ENCODE peak calls at places on chromosomes 12 and 14, in four cellular contexts. One of them, this sample, is unnamed.

GRCh38 chr12:8519208-8519607 is 5.9 kb downstream of the CLEC4D start:
- DNase-seq in GM12878: no peak
- DNase-seq in A549: no peak
- DNase-seq in gastrocnemius medialis: no peak
- DNase-seq in this sample: no peak

GRCh38 chr12:118436002-118436724 is 59.8 kb downstream of the SUDS3 start:
- DNase-seq in A549: no peak
- DNase-seq in gastrocnemius medialis: no peak
- DNase-seq in GM12878: no peak
- DNase-seq in this sample: no peak

GRCh38 chr12:39003541-39004160 is 98.3 kb upstream of the CPNE8 start:
- DNase-seq in gastrocnemius medialis: no peak
- DNase-seq in GM12878: no peak
- DNase-seq in A549: no peak
- DNase-seq in this sample: no peak

GRCh38 chr14:91872517-91873470 is 5.5 kb upstream of the TC2N start:
- DNase-seq in GM12878: no peak
- DNase-seq in A549: peak
- DNase-seq in gastrocnemius medialis: peak
- DNase-seq in this sample: peak

GRCh38 chr14:89890589-89890988 is 63.9 kb downstream of the EFCAB11 start:
- DNase-seq in GM12878: no peak
- DNase-seq in A549: no peak
- DNase-seq in gastrocnemius medialis: no peak
- DNase-seq in this sample: no peak

GRCh38 chr12:6852651-6853354 is 853 bp downstream of the USP5 start:
- DNase-seq in A549: peak
- DNase-seq in gastrocnemius medialis: no peak
- DNase-seq in GM12878: no peak
- DNase-seq in this sample: peak

GRCh38 chr12:56431850-56432249 is 17.4 kb downstream of the TIMELESS start:
- DNase-seq in A549: no peak
- DNase-seq in gastrocnemius medialis: no peak
- DNase-seq in GM12878: no peak
- DNase-seq in this sample: no peak

GRCh38 chr14:73771848-73772705 is 57.9 kb upstream of the PNMA1 start:
- DNase-seq in GM12878: peak
- DNase-seq in gastrocnemius medialis: peak
- DNase-seq in A549: no peak
- DNase-seq in this sample: no peak

GRCh38 chr12:47102845-47103666 is 23.3 kb upstream of the AMIGO2 start:
- DNase-seq in gastrocnemius medialis: no peak
- DNase-seq in GM12878: no peak
- DNase-seq in A549: no peak
- DNase-seq in this sample: no peak

GRCh38 chr12:77256924-77257323 is 191.6 kb upstream of the E2F7 start:
- DNase-seq in GM12878: no peak
- DNase-seq in A549: no peak
- DNase-seq in gastrocnemius medialis: no peak
- DNase-seq in this sample: no peak

GRCh38 chr12:55745361-55746146 is 2.6 kb downstream of the GDF11 start:
- DNase-seq in GM12878: no peak
- DNase-seq in gastrocnemius medialis: no peak
- DNase-seq in A549: no peak
- DNase-seq in this sample: no peak

GRCh38 chr12:6884539-6884938 is 11.4 kb upstream of the SPSB2 start:
- DNase-seq in gastrocnemius medialis: no peak
- DNase-seq in A549: no peak
- DNase-seq in GM12878: no peak
- DNase-seq in this sample: no peak

GRCh38 chr12:106753526-106753925 is 21.0 kb upstream of the RIC8B start:
- DNase-seq in gastrocnemius medialis: no peak
- DNase-seq in A549: no peak
- DNase-seq in GM12878: peak
- DNase-seq in this sample: no peak

GRCh38 chr12:55720071-55720564 is at the start of gene RDH5:
- DNase-seq in gastrocnemius medialis: peak
- DNase-seq in GM12878: no peak
- DNase-seq in A549: no peak
- DNase-seq in this sample: no peak

GRCh38 chr14:64974563-64974962 is 2.4 kb upstream of the RAB15 start:
- DNase-seq in A549: no peak
- DNase-seq in GM12878: no peak
- DNase-seq in gastrocnemius medialis: no peak
- DNase-seq in this sample: no peak

DNA sequence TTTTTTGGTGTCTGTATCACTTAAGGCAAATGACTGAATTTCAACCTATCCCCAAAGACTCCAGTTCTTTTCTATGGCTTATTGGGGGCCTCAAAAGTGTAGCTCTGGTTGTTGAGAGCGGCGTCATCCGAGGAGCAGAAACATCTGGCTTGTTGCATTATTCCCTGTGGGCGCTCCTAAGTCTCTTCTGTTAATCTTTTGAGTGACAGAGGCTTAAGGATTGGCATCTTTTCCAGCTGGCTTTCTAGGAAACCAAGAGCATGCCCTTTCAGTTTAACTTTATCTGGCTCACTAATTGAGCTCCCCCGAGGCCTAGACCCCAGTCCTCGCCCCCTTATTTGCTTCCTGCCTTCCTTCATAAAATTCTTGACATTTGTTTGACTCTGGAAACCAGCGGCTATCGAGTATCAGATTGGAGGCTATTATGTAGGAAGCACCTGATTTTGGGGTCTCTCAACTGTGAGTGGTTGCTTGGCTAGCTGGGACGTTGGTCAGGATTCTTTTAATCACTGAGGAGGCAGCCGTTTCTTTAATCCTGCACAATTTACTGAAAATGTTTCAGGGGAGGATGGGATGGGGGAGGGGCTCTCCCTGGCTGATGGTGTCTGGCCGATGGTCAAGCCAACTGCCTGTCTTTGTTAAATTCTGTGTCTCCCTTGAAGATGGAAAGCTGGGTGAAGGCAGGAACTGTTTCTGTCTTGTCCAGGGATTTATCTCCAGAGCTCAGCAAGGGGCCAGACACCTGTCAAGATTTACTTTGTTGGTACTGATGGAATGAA is 3.1 kb downstream of the SMOC1 start:
- DNase-seq in gastrocnemius medialis: no peak
- DNase-seq in A549: no peak
- DNase-seq in GM12878: no peak
- DNase-seq in this sample: no peak
- H3K4me3 ChIP-seq in gastrocnemius medialis: no peak
- H3K4me3 ChIP-seq in A549: no peak
- H3K4me3 ChIP-seq in GM12878: no peak
- H3K4me3 ChIP-seq in this sample: no peak

DNA sequence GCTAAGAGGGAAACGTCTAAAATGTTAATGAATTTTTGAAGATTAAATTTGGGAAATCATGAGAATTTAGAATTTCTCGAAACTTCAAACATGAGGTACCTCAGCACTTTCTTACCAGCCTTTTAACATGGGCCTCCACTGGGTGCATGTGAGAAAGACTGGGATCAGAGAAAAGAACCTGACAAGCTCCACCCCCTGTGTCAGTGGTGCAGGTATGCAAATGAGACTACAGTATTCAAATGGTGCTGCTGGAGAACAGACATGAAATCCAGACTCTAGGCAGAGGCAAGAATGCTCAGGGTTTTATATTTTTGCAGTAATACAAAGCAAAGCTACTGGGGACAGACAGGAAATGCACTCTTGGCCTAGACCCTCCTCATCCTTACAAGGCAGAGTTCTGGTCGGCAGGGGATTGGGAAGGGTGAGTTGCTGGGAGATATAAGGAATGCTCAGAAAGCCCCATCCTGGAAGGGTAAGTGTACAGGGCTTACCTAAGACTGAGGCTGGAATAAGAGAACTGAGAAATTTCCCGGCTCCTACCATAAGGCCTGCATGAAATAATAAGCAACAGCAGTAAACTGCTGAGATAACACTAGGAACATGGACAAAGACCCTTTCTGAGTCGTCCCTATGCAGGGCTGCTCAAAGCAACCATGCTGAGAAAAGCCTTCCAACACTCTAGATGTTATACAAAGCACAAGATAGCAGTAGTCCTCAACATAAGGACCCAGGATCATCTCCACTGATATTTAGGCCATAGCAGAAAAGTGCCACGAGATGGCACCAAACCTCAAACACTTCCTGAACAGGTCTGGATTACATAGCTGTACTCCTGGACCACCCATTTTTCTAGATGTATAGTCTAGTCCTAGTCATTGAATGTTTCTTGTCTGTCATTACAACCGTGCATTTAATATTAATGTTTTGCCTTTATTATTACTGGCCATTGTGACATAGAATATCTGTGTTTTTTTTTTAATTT is 260.8 kb downstream of the RASSF9 start:
- DNase-seq in GM12878: peak
- DNase-seq in A549: peak
- DNase-seq in gastrocnemius medialis: peak
- DNase-seq in this sample: no peak
- TF ChIP-seq CTCF in GM12878: peak
- TF ChIP-seq CTCF in A549: peak
- TF ChIP-seq CTCF in gastrocnemius medialis: peak
- TF ChIP-seq CTCF in this sample: no peak

DNA sequence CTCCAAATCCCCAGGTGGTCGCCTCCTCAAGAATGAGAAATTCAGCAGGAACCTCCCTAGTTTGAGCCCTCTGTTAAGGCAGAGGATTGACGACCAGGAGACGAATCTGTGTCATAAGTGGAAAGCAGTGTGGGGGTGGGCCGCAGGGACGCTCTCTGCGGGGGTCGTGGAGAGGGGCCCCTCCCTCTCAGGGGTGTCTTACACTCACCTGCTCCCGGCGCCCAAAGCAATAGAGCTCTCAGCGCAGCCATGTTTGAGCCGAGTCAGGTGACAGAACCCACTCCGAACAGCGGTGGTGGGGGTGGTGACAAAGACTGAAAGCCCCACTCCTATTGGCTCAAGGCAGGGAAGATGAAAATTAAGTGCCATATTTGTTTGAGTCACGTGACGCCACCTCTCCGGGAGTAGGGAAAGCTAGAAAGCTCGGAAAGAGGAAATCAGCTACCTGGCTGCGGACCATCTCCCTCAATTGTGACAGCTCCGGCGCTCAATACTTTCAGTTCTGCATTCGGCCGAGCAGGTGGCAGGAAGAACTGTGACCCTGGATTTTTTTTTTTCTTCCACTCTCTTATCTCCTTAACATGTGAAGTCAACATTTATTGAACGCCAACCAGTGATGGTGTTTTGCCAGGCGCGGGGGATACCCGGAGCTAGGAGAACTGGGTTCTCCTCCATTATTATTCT is at the start of gene ZFYVE26:
- DNase-seq in GM12878: peak
- DNase-seq in gastrocnemius medialis: peak
- DNase-seq in A549: peak
- DNase-seq in this sample: peak
- TF ChIP-seq POLR2A in GM12878: peak
- TF ChIP-seq POLR2A in gastrocnemius medialis: peak
- TF ChIP-seq POLR2A in A549: peak
- TF ChIP-seq POLR2A in this sample: no peak

DNA sequence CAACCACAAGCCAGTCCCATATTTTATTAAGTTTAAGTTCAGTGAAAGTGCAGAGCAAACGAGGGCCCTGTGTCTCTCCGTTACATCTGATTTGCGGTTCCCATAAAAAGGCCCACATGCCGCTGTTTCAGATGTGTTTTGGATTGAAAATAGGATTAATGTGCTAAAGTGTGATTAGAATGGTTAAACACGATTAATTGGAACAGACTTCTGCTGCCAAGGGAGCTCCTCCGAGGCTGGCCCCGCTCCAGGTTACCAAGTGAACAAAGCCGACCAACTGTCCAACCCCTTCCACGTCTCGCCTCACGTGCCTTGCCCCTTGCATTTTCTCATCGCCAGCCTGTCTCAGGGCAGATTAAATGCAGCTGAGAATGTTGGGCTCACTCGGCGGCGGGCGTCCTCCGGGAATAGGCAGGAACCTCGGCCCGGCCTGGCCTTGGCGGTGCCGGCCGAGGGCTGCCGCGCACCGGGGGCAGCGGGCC is 166.5 kb upstream of the GSC start:
- DNase-seq in GM12878: no peak
- DNase-seq in gastrocnemius medialis: no peak
- DNase-seq in A549: no peak
- DNase-seq in this sample: peak
- H3K4me3 ChIP-seq in GM12878: no peak
- H3K4me3 ChIP-seq in gastrocnemius medialis: peak
- H3K4me3 ChIP-seq in A549: no peak
- H3K4me3 ChIP-seq in this sample: no peak

GRCh38 chr12:591167-591570 is 72.1 kb downstream of the NINJ2 start:
- DNase-seq in GM12878: no peak
- DNase-seq in A549: no peak
- DNase-seq in gastrocnemius medialis: peak
- DNase-seq in this sample: no peak
- TF ChIP-seq CTCF in GM12878: no peak
- TF ChIP-seq CTCF in A549: no peak
- TF ChIP-seq CTCF in gastrocnemius medialis: no peak
- TF ChIP-seq CTCF in this sample: no peak

This sample was measured in lower leg skin.